ENCODE peak calls at places on chromosomes 1 and 21, in four cellular contexts. D is MV-4-11; L is AG09319; X is naive thymus-derived CD8-positive, alpha-beta T cell. E is an unnamed sample.

GRCh38 chr1:20589331-20590312 is 725 bp downstream of the CDA start:
- DNase-seq in D (peak; percentile 45), X (no peak), L (no peak), E (no peak)

GRCh38 chr1:98278055-98278454 is 357.2 kb upstream of the DPYD start:
- DNase-seq in X (no peak), L (no peak), D (no peak), E (no peak)

GRCh38 chr1:234962340-234962989 is 166.2 kb downstream of the TOMM20 start:
- DNase-seq in D (peak; percentile 96), X (no peak), L (peak; percentile 98), E (peak; percentile 65)

GRCh38 chr1:9784508-9785133 is 39.1 kb downstream of the CLSTN1 start:
- DNase-seq in D (peak; percentile 57), L (no peak), X (peak; percentile 41), E (peak; percentile 73)

GRCh38 chr1:9244501-9245229 is 10.1 kb downstream of the H6PD start:
- DNase-seq in D (peak; percentile 80), L (no peak), X (no peak), E (peak; percentile 45)

GRCh38 chr1:96741335-96741734 is 19.8 kb downstream of the PTBP2 start:
- DNase-seq in D (no peak), L (no peak), X (no peak), E (no peak)

GRCh38 chr1:111203681-111204210 is 3.3 kb upstream of the DENND2D start:
- DNase-seq in L (no peak), D (peak; percentile 95), X (peak; percentile 73), E (peak; percentile 84)

GRCh38 chr21:33844104-33844889 is 71.3 kb downstream of the ATP5PO start:
- DNase-seq in D (no peak), L (no peak), X (no peak), E (no peak)

GRCh38 chr1:41382531-41383090 is 21.4 kb downstream of the FOXO6 start:
- DNase-seq in D (no peak), L (no peak), X (no peak), E (no peak)

GRCh38 chr1:205939690-205940330 is 3.4 kb downstream of the SLC26A9 start:
- DNase-seq in X (no peak), L (no peak), D (no peak), E (no peak)

GRCh38 chr1:59539961-59540681 is 243.2 kb downstream of the FGGY start:
- DNase-seq in D (no peak), L (no peak), X (no peak), E (no peak)

E was measured in Kasumi-1.